ENCODE peak calls at places on chromosomes 12 and 14, in five cellular contexts. One of them, this sample, is unnamed.

GRCh38 chr14:104664107-104664506 is 25.3 kb upstream of the INF2 start:
- DNase-seq in ovary: no peak
- DNase-seq in ELR: no peak
- DNase-seq in cerebellar cortex: no peak
- DNase-seq in A673: no peak
- DNase-seq in this sample: no peak

GRCh38 chr12:83016226-83016835 is 329.6 kb downstream of the TMTC2 start:
- DNase-seq in cerebellar cortex: peak
- DNase-seq in ovary: peak
- DNase-seq in A673: peak
- DNase-seq in ELR: peak
- DNase-seq in this sample: peak

GRCh38 chr14:50340945-50341344 is 28.8 kb downstream of the DMAC2L start:
- DNase-seq in ELR: peak
- DNase-seq in A673: peak
- DNase-seq in ovary: no peak
- DNase-seq in cerebellar cortex: no peak
- DNase-seq in this sample: no peak

GRCh38 chr12:121858662-121859572 is at the start of gene HPD:
- DNase-seq in ELR: peak
- DNase-seq in cerebellar cortex: peak
- DNase-seq in A673: no peak
- DNase-seq in ovary: peak
- DNase-seq in this sample: peak

GRCh38 chr12:114355389-114356088 is 50.4 kb downstream of the TBX5 start:
- DNase-seq in A673: peak
- DNase-seq in ELR: peak
- DNase-seq in ovary: no peak
- DNase-seq in cerebellar cortex: peak
- DNase-seq in this sample: no peak

GRCh38 chr14:69794791-69795190 is 2.2 kb downstream of the SLC10A1 start:
- DNase-seq in A673: no peak
- DNase-seq in ELR: no peak
- DNase-seq in cerebellar cortex: no peak
- DNase-seq in ovary: no peak
- DNase-seq in this sample: no peak

GRCh38 chr12:68733661-68734071 is 12.3 kb upstream of the SLC35E3 start:
- DNase-seq in cerebellar cortex: no peak
- DNase-seq in ELR: peak
- DNase-seq in ovary: no peak
- DNase-seq in A673: no peak
- DNase-seq in this sample: no peak

GRCh38 chr14:106276326-106277267 is 750.2 kb downstream of the TMEM121 start:
- DNase-seq in ovary: no peak
- DNase-seq in cerebellar cortex: no peak
- DNase-seq in ELR: no peak
- DNase-seq in A673: no peak
- DNase-seq in this sample: no peak

GRCh38 chr12:124737040-124737419 is 126.6 kb downstream of the SCARB1 start:
- DNase-seq in ELR: peak
- DNase-seq in cerebellar cortex: no peak
- DNase-seq in ovary: no peak
- DNase-seq in A673: no peak
- DNase-seq in this sample: no peak

GRCh38 chr12:34605510-34605887 is 583.2 kb downstream of the ALG10 start:
- DNase-seq in cerebellar cortex: no peak
- DNase-seq in A673: no peak
- DNase-seq in ELR: no peak
- DNase-seq in ovary: no peak
- DNase-seq in this sample: no peak

GRCh38 chr12:130998136-130998535 is 44.4 kb downstream of the ADGRD1 start:
- DNase-seq in cerebellar cortex: no peak
- DNase-seq in ELR: no peak
- DNase-seq in ovary: no peak
- DNase-seq in A673: no peak
- DNase-seq in this sample: no peak

GRCh38 chr12:108505121-108505520 is 10.0 kb upstream of the FICD start:
- DNase-seq in ovary: no peak
- DNase-seq in cerebellar cortex: no peak
- DNase-seq in ELR: no peak
- DNase-seq in A673: no peak
- DNase-seq in this sample: no peak

GRCh38 chr14:101823511-101824120 is 62.1 kb downstream of the PPP2R5C start:
- DNase-seq in A673: no peak
- DNase-seq in cerebellar cortex: peak
- DNase-seq in ovary: no peak
- DNase-seq in ELR: peak
- DNase-seq in this sample: peak

GRCh38 chr12:106871477-106871876 is 84.2 kb upstream of the TMEM263 start:
- DNase-seq in A673: no peak
- DNase-seq in cerebellar cortex: no peak
- DNase-seq in ovary: no peak
- DNase-seq in ELR: peak
- DNase-seq in this sample: no peak